ENCODE peak calls at places on chromosomes 16 and 17, in ten cellular contexts. C is NCI-H2081; Z is A172; D is A549; X is NCI-H1092; N is SK-MEL-5; M is central memory CD4-positive, alpha-beta T cell; K is CD8-positive, alpha-beta T cell; I is activated CD4-positive, alpha-beta T cell treated with anti-CD3 and anti-CD28 coated beads, Interleukin-2, amount 10 ng/mL, durations not matched to agents 24 days and 14 days; P is fibroblast of mammary gland. E is an unnamed sample.

GRCh38 chr16:11078812-11079459 is 134.6 kb downstream of the CLEC16A start:
- DNase-seq in X (no peak), P (peak; percentile 93), Z (peak; percentile 68), M (no peak), I (no peak), D (no peak), K (no peak), N (no peak), C (no peak), E (no peak)

GRCh38 chr17:82675476-82676245 is 22.8 kb downstream of the RAB40B start:
- DNase-seq in Z (no peak), C (no peak), I (no peak), D (no peak), P (no peak), K (no peak), X (no peak), M (no peak), N (no peak), E (no peak)

GRCh38 chr17:4970273-4970672 is 2.7 kb upstream of the SPAG7 start:
- DNase-seq in I (no peak), K (no peak), C (no peak), Z (no peak), M (no peak), N (no peak), P (no peak), D (no peak), X (no peak), E (no peak)

GRCh38 chr16:2882460-2883026 is 472 bp upstream of the FLYWCH2 start:
- DNase-seq in I (peak; percentile 98), Z (peak; percentile 100), D (peak; percentile 97), X (peak; percentile 97), P (peak; percentile 98), C (peak; percentile 98), K (peak; percentile 90), M (peak; percentile 97), N (peak; percentile 98), E (peak; percentile 95)

GRCh38 chr16:57413301-57413730 is 8.7 kb downstream of the CCL17 start:
- DNase-seq in C (no peak), K (no peak), I (no peak), N (no peak), X (no peak), P (no peak), M (no peak), D (no peak), Z (no peak), E (no peak)

GRCh38 chr16:9258423-9259051 is 167.1 kb downstream of the HAPSTR1 start:
- DNase-seq in M (no peak), I (peak; percentile 64), K (no peak), Z (peak; percentile 11), C (no peak), D (peak; percentile 54), X (no peak), P (peak; percentile 19), N (peak; percentile 48), E (no peak)

GRCh38 chr17:45809484-45809883 is 25.4 kb downstream of the CRHR1 start:
- DNase-seq in N (no peak), I (no peak), D (no peak), K (no peak), C (no peak), M (no peak), Z (peak; percentile 14), X (no peak), P (no peak), E (no peak)

GRCh38 chr17:19339341-19339815 is 23.1 kb downstream of the B9D1 start:
- DNase-seq in K (no peak), M (no peak), I (no peak), Z (no peak), P (no peak), D (no peak), N (no peak), X (no peak), C (no peak), E (no peak)

GRCh38 chr16:69182730-69183416 is 4.1 kb upstream of the SNTB2 start:
- DNase-seq in D (no peak), K (no peak), P (no peak), X (peak; percentile 17), I (no peak), M (no peak), C (peak; percentile 23), Z (no peak), N (no peak), E (no peak)

GRCh38 chr17:16991349-16992009 is 19.6 kb upstream of the TNFRSF13B start:
- DNase-seq in I (peak; percentile 94), P (peak; percentile 64), M (peak; percentile 71), K (peak; percentile 84), N (peak; percentile 78), X (peak; percentile 26), Z (peak; percentile 47), C (peak; percentile 11), D (peak; percentile 90), E (peak; percentile 53)

E was measured in naive thymus-derived CD4-positive, alpha-beta T cell.